ENCODE peak calls at places on chromosomes 12 and 14, in nine cellular contexts. U is pancreas, C is ovary, L is breast epithelium, G is transverse colon, H is lung, X is right atrium auricular region, P is adrenal gland, O is fibroblast of mammary gland. S is an unnamed sample.

GRCh38 chr14:20630340-20631022 is 11.0 kb downstream of the OR6S1 start:
- DNase-seq in U (no peak), C (peak), L (no peak), G (peak), H (no peak), X (no peak), P (no peak), O (peak), S (peak)

GRCh38 chr14:103071544-103072251 is 12.3 kb upstream of the LBHD2 start:
- DNase-seq in U (peak), C (no peak), L (no peak), G (peak), H (no peak), X (no peak), P (no peak), O (no peak), S (peak)

GRCh38 chr12:116497051-116497529 is 62.1 kb upstream of the MAP1LC3B2 start:
- DNase-seq in U (no peak), C (no peak), L (peak), G (peak), H (no peak), X (no peak), P (no peak), O (no peak), S (no peak)

GRCh38 chr12:67220065-67220464 is 49.1 kb upstream of the CAND1 start:
- DNase-seq in U (no peak), C (no peak), L (no peak), G (peak), H (no peak), X (no peak), P (peak), O (peak), S (no peak)

GRCh38 chr12:111440152-111440551 is 34.4 kb downstream of the SH2B3 start:
- DNase-seq in U (no peak), C (no peak), L (no peak), G (no peak), H (no peak), X (no peak), P (peak), O (no peak), S (no peak)

GRCh38 chr12:122006186-122006926 is 15.3 kb upstream of the BCL7A start:
- DNase-seq in U (no peak), C (no peak), L (no peak), G (no peak), H (no peak), X (no peak), P (no peak), O (no peak), S (no peak)

GRCh38 chr12:88960213-88960878 is 380.1 kb upstream of the KITLG start:
- DNase-seq in U (no peak), C (no peak), L (no peak), G (no peak), H (no peak), X (no peak), P (no peak), O (peak), S (no peak)

GRCh38 chr12:68798880-68799229 is 9.1 kb upstream of the MDM2 start:
- DNase-seq in U (no peak), C (no peak), L (no peak), G (no peak), H (no peak), X (no peak), P (no peak), O (no peak), S (no peak)

GRCh38 chr12:48279096-48279495 is 71.6 kb downstream of the ZNF641 start:
- DNase-seq in U (no peak), C (no peak), L (no peak), G (no peak), H (no peak), X (no peak), P (no peak), O (no peak), S (no peak)

GRCh38 chr14:52926994-52927393 is 23.9 kb downstream of the FERMT2 start:
- DNase-seq in U (no peak), C (no peak), L (no peak), G (no peak), H (no peak), X (no peak), P (no peak), O (peak), S (no peak)

GRCh38 chr14:76902591-76902990 is 76.4 kb downstream of the LRRC74A start:
- DNase-seq in U (no peak), C (no peak), L (no peak), G (no peak), H (no peak), X (no peak), P (no peak), O (no peak), S (no peak)

GRCh38 chr14:91177073-91177796 is 63.4 kb downstream of the DGLUCY start:
- DNase-seq in U (no peak), C (no peak), L (peak), G (peak), H (peak), X (peak), P (peak), O (peak), S (peak)

GRCh38 chr12:57111046-57111698 is at the start of gene STAT6:
- DNase-seq in U (no peak), C (peak), L (peak), G (peak), H (peak), X (peak), P (peak), O (peak), S (peak)

GRCh38 chr12:59936546-59936945 is 340.7 kb downstream of the SLC16A7 start:
- DNase-seq in U (no peak), C (no peak), L (no peak), G (no peak), H (no peak), X (no peak), P (no peak), O (no peak), S (peak)

GRCh38 chr12:121209629-121210572 is at the start of gene P2RX4:
- DNase-seq in U (peak), C (peak), L (peak), G (peak), H (peak), X (peak), P (peak), O (peak), S (peak)

GRCh38 chr14:24113801-24114535 is 609 bp upstream of the DCAF11 start:
- DNase-seq in U (peak), C (peak), L (peak), G (peak), H (peak), X (peak), P (peak), O (peak), S (peak)

GRCh38 chr14:93271111-93271510 is 61.7 kb downstream of the BTBD7 start:
- DNase-seq in U (no peak), C (no peak), L (no peak), G (no peak), H (no peak), X (no peak), P (no peak), O (no peak), S (no peak)

GRCh38 chr12:123894823-123895338 is 77.8 kb downstream of the CCDC92 start:
- DNase-seq in U (no peak), C (no peak), L (no peak), G (no peak), H (no peak), X (no peak), P (no peak), O (peak), S (no peak)

GRCh38 chr14:90536092-90536491 is 139.3 kb downstream of the CALM1 start:
- DNase-seq in U (peak), C (peak), L (peak), G (no peak), H (no peak), X (no peak), P (no peak), O (peak), S (no peak)

GRCh38 chr12:128314611-128315010 is 47.6 kb downstream of the TMEM132C start:
- DNase-seq in U (no peak), C (no peak), L (no peak), G (no peak), H (no peak), X (no peak), P (no peak), O (no peak), S (no peak)

GRCh38 chr12:14244876-14245669 is 120.4 kb upstream of the ATF7IP start:
- DNase-seq in U (no peak), C (no peak), L (no peak), G (no peak), H (no peak), X (no peak), P (no peak), O (no peak), S (no peak)

GRCh38 chr14:98189521-98189920 is 1082.5 kb downstream of the BCL11B start:
- DNase-seq in U (no peak), C (no peak), L (no peak), G (no peak), H (no peak), X (no peak), P (no peak), O (no peak), S (no peak)

GRCh38 chr12:82757611-82758010 is 70.9 kb downstream of the TMTC2 start:
- DNase-seq in U (no peak), C (no peak), L (no peak), G (no peak), H (no peak), X (no peak), P (no peak), O (no peak), S (no peak)

GRCh38 chr12:19190292-19191031 is 60.9 kb downstream of the PLEKHA5 start:
- DNase-seq in U (no peak), C (no peak), L (no peak), G (no peak), H (no peak), X (no peak), P (no peak), O (peak), S (no peak)

GRCh38 chr14:105926415-105927093 is 400.2 kb downstream of the TMEM121 start:
- DNase-seq in U (peak), C (no peak), L (no peak), G (peak), H (no peak), X (no peak), P (no peak), O (no peak), S (no peak)

GRCh38 chr14:76186318-76187027 is 34.8 kb downstream of the GPATCH2L start:
- DNase-seq in U (no peak), C (no peak), L (no peak), G (no peak), H (no peak), X (no peak), P (no peak), O (no peak), S (no peak)

GRCh38 chr14:73762375-73762822 is 48.2 kb upstream of the PNMA1 start:
- DNase-seq in U (no peak), C (no peak), L (no peak), G (peak), H (no peak), X (no peak), P (no peak), O (no peak), S (no peak)

DNA sequence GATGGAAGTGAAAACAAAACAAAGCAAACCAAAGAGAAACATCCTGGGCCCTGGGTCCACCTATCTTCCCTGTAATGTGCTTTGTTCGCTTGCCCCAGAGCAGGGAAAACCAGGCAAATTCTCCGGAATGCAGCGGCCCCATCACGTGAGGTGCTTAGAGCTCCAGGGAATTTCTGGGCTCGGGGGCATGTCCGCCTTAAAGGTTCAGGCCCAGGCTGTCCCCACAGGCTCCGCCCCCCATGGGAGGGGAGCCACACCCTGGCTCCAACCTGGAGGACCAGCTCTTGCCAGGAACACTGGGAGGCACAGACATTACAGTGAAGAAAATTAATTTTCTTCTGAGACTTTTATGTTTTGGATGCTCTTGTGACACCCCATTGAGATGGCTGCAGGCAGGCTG is 69.9 kb downstream of the RBM19 start:
- DNase-seq in U (no peak), C (no peak), L (no peak), G (no peak), H (no peak), X (no peak), P (no peak), O (no peak), S (no peak)
- H3K4me3 ChIP-seq in U (no peak), C (no peak), L (no peak), G (no peak), H (no peak), X (no peak), P (no peak), O (no peak), S (no peak)

DNA sequence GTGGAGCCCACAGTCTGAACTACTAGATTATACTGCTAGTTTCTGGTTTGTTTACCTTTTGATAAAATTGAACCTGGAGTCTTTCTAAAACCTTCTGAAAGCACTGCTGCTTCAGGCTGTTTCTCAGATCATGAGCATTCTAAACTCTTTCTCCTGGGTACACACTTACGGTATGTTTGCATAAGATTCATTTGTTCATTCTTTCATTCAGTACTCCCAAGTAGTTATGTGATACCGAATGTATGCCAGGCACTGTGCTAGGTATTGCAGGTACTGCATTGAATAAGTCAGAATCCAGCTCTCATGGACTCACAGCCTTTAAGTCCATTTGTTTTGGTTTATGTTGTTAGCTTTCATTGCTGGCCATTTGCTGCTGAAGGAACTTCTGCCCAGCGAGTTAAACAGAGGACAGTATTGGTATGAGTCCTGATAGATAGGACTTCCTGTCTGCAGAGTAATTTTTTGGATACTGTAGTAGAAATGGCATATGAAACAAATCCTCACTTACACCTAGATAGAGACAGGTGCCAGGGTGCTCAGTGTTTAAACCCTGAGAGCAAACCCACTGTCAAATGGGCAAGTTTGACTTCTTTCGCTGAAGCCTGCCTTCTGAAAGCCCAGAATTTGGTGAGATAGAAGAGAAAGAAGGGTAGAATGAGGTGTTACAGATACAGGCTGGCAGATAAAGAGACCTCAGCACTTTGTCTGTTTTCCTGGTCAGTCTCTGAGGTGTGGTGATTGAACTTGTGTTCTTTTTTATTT is 2.1 kb downstream of the SUSD6 start:
- DNase-seq in U (no peak), C (no peak), L (no peak), G (no peak), H (no peak), X (no peak), P (no peak), O (no peak), S (no peak)
- H3K4me3 ChIP-seq in U (peak), C (peak), L (peak), G (peak), H (no peak), X (peak), P (peak), O (no peak), S (no peak)

GRCh38 chr14:99737451-99737951 is 53.4 kb downstream of the CYP46A1 start:
- DNase-seq in U (peak), C (no peak), L (no peak), G (no peak), H (peak), X (peak), P (peak), O (no peak), S (no peak)

GRCh38 chr14:99735189-99736135 is 51.4 kb downstream of the CYP46A1 start:
- DNase-seq in U (peak), C (peak), L (no peak), G (peak), H (no peak), X (no peak), P (peak), O (no peak), S (no peak)

GRCh38 chr14:99736600-99737371 is 52.7 kb downstream of the CYP46A1 start:
- DNase-seq in U (peak), C (no peak), L (no peak), G (no peak), H (no peak), X (no peak), P (peak), O (no peak), S (no peak)

GRCh38 chr14:99740411-99740810 is 52.8 kb upstream of the EML1 start:
- DNase-seq in U (no peak), C (no peak), L (no peak), G (no peak), H (no peak), X (no peak), P (no peak), O (no peak), S (no peak)

GRCh38 chr14:99737956-99738667 is 54.0 kb downstream of the CYP46A1 start:
- DNase-seq in U (peak), C (no peak), L (no peak), G (no peak), H (no peak), X (no peak), P (peak), O (no peak), S (no peak)
- H3K4me3 ChIP-seq in U (peak), C (peak), L (peak), G (peak), H (peak), X (peak), P (peak), O (no peak), S (peak)

GRCh38 chr12:6540181-6540877 is 6.0 kb downstream of the GAPDH start:
- DNase-seq in U (no peak), C (peak), L (peak), G (peak), H (peak), X (peak), P (peak), O (peak), S (peak)
- H3K4me3 ChIP-seq in U (no peak), C (no peak), L (no peak), G (peak), H (no peak), X (peak), P (peak), O (no peak), S (peak)

DNA sequence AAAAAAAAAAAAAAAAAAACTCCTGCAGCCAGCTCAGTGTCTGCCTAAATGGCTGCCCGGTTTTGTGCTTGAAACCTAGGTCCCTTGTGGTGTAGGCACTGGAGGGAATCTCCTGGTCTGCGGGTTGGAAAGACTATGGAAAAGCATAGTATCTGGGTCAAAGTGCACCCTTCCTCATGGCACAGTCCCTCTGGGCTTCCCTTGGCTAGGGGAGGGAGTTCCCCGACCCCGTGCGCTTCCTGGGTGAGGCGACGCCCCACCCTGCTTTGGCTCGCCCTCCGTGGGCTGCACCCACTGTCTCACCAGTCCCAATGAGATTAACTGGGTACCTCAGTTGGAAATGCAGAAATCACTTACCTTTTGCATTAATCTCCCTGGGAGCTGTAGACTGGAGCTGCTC is 14.3 kb downstream of the PTCSC3 start:
- DNase-seq in U (no peak), C (no peak), L (no peak), G (peak), H (no peak), X (no peak), P (no peak), O (no peak), S (no peak)
- H3K4me3 ChIP-seq in U (no peak), C (no peak), L (no peak), G (no peak), H (no peak), X (no peak), P (no peak), O (no peak), S (peak)

GRCh38 chr14:69619007-69619406 is 7.6 kb downstream of the SUSD6 start:
- DNase-seq in U (no peak), C (peak), L (no peak), G (no peak), H (no peak), X (no peak), P (peak), O (peak), S (no peak)
- H3K4me3 ChIP-seq in U (no peak), C (no peak), L (no peak), G (no peak), H (no peak), X (no peak), P (no peak), O (no peak), S (no peak)